ENCODE peak calls at places on chromosomes 1 and 21, in five cellular contexts. T, H, O, V and A are unnamed samples.

GRCh38 chr1:11590395-11590794 is 63.8 kb downstream of the FBXO2 start:
- DNase-seq in T (no peak), H (no peak), O (no peak), V (no peak), A (peak; percentile 31)

GRCh38 chr1:8423134-8423701 is 105.3 kb downstream of the SLC45A1 start:
- DNase-seq in T (no peak), H (no peak), O (no peak), V (peak; percentile 66), A (peak; percentile 53)

GRCh38 chr1:27306892-27307850 is 14.8 kb upstream of the TMEM222 start:
- DNase-seq in T (no peak), H (no peak), O (no peak), V (no peak), A (peak; percentile 83)

GRCh38 chr1:239657291-239657690 is 270.9 kb downstream of the CHRM3 start:
- DNase-seq in T (no peak), H (no peak), O (no peak), V (no peak), A (no peak)

GRCh38 chr1:2894381-2895041 is 93.0 kb upstream of the TTC34 start:
- DNase-seq in T (no peak), H (no peak), O (no peak), V (no peak), A (no peak)

GRCh38 chr1:31562707-31563360 is 13.5 kb upstream of the TINAGL1 start:
- DNase-seq in T (no peak), H (no peak), O (peak; percentile 20), V (no peak), A (no peak)

GRCh38 chr1:220013497-220013896 is 32.8 kb downstream of the EPRS1 start:
- DNase-seq in T (no peak), H (no peak), O (no peak), V (peak; percentile 12), A (no peak)

GRCh38 chr1:200429221-200429751 is 19.4 kb upstream of the ZNF281 start:
- DNase-seq in T (no peak), H (no peak), O (no peak), V (peak; percentile 67), A (no peak)

GRCh38 chr21:33767236-33767635 is 124.9 kb downstream of the ITSN1 start:
- DNase-seq in T (no peak), H (no peak), O (no peak), V (no peak), A (no peak)

GRCh38 chr21:17463441-17463840 is 49.4 kb upstream of the CXADR start:
- DNase-seq in T (no peak), H (no peak), O (no peak), V (peak; percentile 86), A (peak; percentile 64)

GRCh38 chr1:58089898-58090535 is 456.5 kb downstream of the OMA1 start:
- DNase-seq in T (no peak), H (no peak), O (no peak), V (no peak), A (no peak)

GRCh38 chr1:33094971-33095604 is 14.1 kb downstream of the AZIN2 start:
- DNase-seq in T (no peak), H (peak; percentile 77), O (peak; percentile 76), V (peak; percentile 87), A (peak; percentile 75)

GRCh38 chr21:29326914-29327554 is 28.3 kb downstream of the BACH1 start:
- DNase-seq in T (no peak), H (no peak), O (no peak), V (no peak), A (no peak)

GRCh38 chr1:247576514-247576913 is 11.6 kb upstream of the OR2G2 start:
- DNase-seq in T (no peak), H (no peak), O (no peak), V (peak; percentile 13), A (no peak)

GRCh38 chr1:43147625-43148319 is 24.3 kb downstream of the EBNA1BP2 start:
- DNase-seq in T (no peak), H (peak; percentile 72), O (peak; percentile 80), V (peak; percentile 82), A (peak; percentile 98)

GRCh38 chr1:117534995-117535467 is 70.8 kb upstream of the TENT5C start:
- DNase-seq in T (peak; percentile 13), H (peak; percentile 43), O (peak; percentile 47), V (peak; percentile 72), A (peak; percentile 88)

GRCh38 chr1:246170574-246171261 is 336.4 kb downstream of the SMYD3 start:
- DNase-seq in T (no peak), H (no peak), O (no peak), V (no peak), A (no peak)

GRCh38 chr1:17729248-17729647 is 25.9 kb upstream of the ACTL8 start:
- DNase-seq in T (no peak), H (no peak), O (no peak), V (no peak), A (no peak)
- H3K9ac ChIP-seq in T (no peak overlapping the region), H (no peak overlapping the region), O (no peak overlapping the region), V (no peak overlapping the region), A (no peak overlapping the region)

GRCh38 chr1:25643962-25644361 is 27.4 kb downstream of the MAN1C1 start:
- DNase-seq in T (no peak), H (no peak), O (no peak), V (no peak), A (no peak)

GRCh38 chr1:25641931-25642611 is 25.5 kb downstream of the MAN1C1 start:
- DNase-seq in T (no peak), H (no peak), O (peak; percentile 8), V (peak; percentile 78), A (no peak)

GRCh38 chr1:25640646-25641328 is 24.2 kb downstream of the MAN1C1 start:
- DNase-seq in T (no peak), H (no peak), O (no peak), V (no peak), A (peak; percentile 69)

GRCh38 chr1:25642710-25643109 is 26.1 kb downstream of the MAN1C1 start:
- DNase-seq in T (no peak), H (no peak), O (peak; percentile 69), V (peak; percentile 65), A (no peak)

GRCh38 chr1:25641329-25641725 is 24.7 kb downstream of the MAN1C1 start:
- DNase-seq in T (no peak), H (no peak), O (no peak), V (no peak), A (no peak)
- H3K4me1 ChIP-seq in T (no peaks in the 10 kb centered on the region), H (no peaks in the 10 kb centered on the region), O (peaks cover 6% of the 10 kb centered on the region), V (peaks cover 16% of the 10 kb centered on the region), A (peaks cover 22% of the 10 kb centered on the region)

GRCh38 chr1:40058097-40058452 is 17.5 kb downstream of the CAP1 start:
- DNase-seq in T (no peak), H (no peak), O (no peak), V (no peak), A (no peak)

GRCh38 chr1:40059960-40060337 is 19.4 kb downstream of the CAP1 start:
- DNase-seq in T (no peak), H (no peak), O (no peak), V (no peak), A (no peak)

GRCh38 chr1:40058453-40059291 is 18.1 kb downstream of the CAP1 start:
- DNase-seq in T (no peak), H (no peak), O (peak; percentile 55), V (no peak), A (no peak)

GRCh38 chr1:40060351-40060750 is 19.8 kb downstream of the CAP1 start:
- DNase-seq in T (no peak), H (no peak), O (no peak), V (no peak), A (no peak)

DNA sequence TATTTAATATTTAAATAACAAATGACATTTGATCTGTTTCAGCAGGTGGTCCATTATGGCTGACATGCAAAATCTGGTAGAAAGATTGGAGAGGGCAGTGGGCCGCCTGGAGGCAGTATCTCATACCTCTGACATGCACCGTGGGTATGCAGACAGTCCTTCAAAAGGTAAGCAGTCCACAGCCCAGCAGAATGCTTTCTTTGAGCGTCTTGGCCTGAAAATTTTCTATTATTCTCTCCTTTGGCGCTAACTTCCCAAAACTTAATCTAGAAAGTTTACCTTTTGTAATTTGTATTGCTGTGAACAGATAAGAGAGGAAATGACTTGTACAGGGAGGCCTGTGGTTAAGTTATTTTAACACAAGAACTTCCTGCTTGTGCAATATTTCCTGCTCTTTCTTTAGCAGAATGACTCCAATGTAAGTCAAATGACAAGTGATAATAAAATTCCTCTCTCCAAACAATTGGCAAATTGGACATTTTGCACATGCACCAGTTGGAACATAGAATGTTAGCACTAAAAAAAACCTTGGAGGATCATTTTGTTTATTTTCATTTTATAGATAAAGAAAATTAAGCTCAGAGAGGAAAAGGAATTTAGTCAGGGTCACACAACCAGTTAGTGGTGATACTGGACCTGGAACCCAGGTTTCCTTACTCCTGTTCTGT is 18.9 kb downstream of the CAP1 start:
- DNase-seq in T (no peak), H (no peak), O (peak; percentile 80), V (peak; percentile 29), A (no peak)
- H3K9ac ChIP-seq in T (peak overlapping the region; percentile 19), H (no peak overlapping the region), O (no peak overlapping the region), V (peak overlapping the region; percentile 13), A (no peak overlapping the region)

DNA sequence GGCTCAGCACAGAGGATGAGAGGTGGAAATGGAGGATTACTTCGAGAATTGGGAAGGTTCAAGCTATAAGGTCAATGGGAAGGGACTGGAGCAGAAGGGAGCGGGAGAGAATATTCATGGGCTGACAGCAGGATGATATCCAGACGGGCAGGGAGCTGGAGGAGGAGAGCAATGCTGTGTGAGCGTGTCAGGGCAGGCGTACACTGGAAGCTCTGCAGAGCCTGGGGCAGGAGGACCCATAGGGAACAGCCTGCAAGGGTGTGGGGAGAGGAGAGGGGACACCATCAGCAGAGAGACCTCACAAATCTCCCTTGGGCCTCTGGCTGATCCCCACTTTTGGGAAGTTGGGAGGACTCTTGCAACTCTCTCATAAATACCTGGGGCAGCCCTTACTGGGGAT is 13.7 kb downstream of the CSF1 start:
- DNase-seq in T (no peak), H (no peak), O (no peak), V (no peak), A (no peak)
- H3K4me1 ChIP-seq in T (peaks cover 17% of the 10 kb centered on the region), H (no peaks in the 10 kb centered on the region), O (no peaks in the 10 kb centered on the region), V (peaks cover 72% of the 10 kb centered on the region), A (no peaks in the 10 kb centered on the region)

DNA sequence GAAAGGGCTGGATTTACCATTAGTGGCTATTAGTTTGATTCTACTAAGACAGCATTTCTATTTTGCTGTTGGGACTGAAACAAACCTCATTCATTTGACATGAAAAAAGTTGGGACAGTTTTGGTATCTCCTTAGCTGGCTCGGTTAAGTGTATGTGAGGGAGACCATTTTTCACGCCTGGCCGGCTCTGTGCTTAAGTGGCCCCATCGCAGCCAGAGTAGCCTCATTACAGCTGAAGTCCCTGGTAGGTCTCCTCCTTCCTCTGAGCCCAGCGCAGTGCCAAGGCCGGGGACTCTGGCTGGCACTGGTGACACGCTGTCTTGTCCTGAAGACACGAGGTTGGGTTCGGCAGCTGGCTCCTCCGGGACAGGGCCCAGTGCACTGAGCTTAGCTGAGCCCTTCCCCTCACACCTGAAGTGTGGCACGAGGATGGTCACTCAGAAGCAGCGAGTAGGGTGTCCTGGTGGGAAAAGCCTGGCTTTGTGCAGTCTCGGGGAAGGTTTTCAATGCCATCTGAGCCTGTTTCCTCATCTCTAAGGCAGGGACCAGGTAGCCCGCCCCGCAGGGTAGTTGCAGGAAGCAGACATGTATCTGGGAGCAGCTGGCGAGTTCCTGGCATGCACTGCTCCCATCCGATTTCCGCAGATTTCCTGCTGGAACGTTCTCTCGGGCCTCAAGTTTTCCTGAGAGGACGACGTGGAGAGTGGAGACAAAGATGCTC is 196.5 kb downstream of the DYRK1A start:
- DNase-seq in T (no peak), H (peak; percentile 50), O (no peak), V (no peak), A (no peak)
- H3K9ac ChIP-seq in T (peak overlapping the region; percentile 76), H (peak overlapping the region; percentile 91), O (peak overlapping the region; percentile 71), V (peak overlapping the region; percentile 87), A (no peak overlapping the region)